ENCODE peak calls at places on chromosomes 11 and 22, in six cellular contexts. M, D, N, H, R and U are unnamed samples.
A peak's percentile ranks its signal among the peaks of the same experiment; 100 is the strongest.

GRCh38 chr22:50730941-50731661 is 6.9 kb upstream of the ACR start:
- DNase-seq in M (no peak), D (peak; percentile 37), N (no peak), H (no peak), R (peak; percentile 18), U (peak; percentile 4)

GRCh38 chr11:31958086-31958735 is 132.7 kb upstream of the RCN1 start:
- DNase-seq in M (peak; percentile 85), D (peak; percentile 77), N (peak; percentile 67), H (peak; percentile 56), R (no peak), U (peak; percentile 63)

GRCh38 chr11:66267379-66268209 is 845 bp upstream of the RAB1B start:
- DNase-seq in M (peak; percentile 92), D (peak; percentile 94), N (peak; percentile 85), H (peak; percentile 86), R (peak; percentile 92), U (peak; percentile 92)

GRCh38 chr11:59678118-59678812 is 9.4 kb upstream of the PATL1 start:
- DNase-seq in M (no peak), D (no peak), N (no peak), H (peak; percentile 37), R (no peak), U (no peak)

GRCh38 chr11:85575388-85575787 is 51.8 kb downstream of the DLG2 start:
- DNase-seq in M (no peak), D (no peak), N (no peak), H (no peak), R (no peak), U (no peak)

GRCh38 chr11:94832604-94833238 is 64.6 kb downstream of the AMOTL1 start:
- DNase-seq in M (no peak), D (no peak), N (no peak), H (no peak), R (no peak), U (no peak)

GRCh38 chr11:1451781-1452470 is 34.7 kb downstream of the MOB2 start:
- DNase-seq in M (no peak), D (no peak), N (no peak), H (no peak), R (no peak), U (no peak)

GRCh38 chr11:67265633-67266423 is 445 bp upstream of the GRK2 start:
- DNase-seq in M (peak; percentile 90), D (peak; percentile 92), N (peak; percentile 85), H (peak; percentile 57), R (peak; percentile 67), U (peak; percentile 76)

GRCh38 chr11:8363924-8364323 is 100.2 kb upstream of the LMO1 start:
- DNase-seq in M (no peak), D (no peak), N (no peak), H (no peak), R (no peak), U (no peak)

GRCh38 chr11:69644071-69644961 is 3.4 kb downstream of the CCND1 start:
- DNase-seq in M (no peak), D (peak; percentile 70), N (no peak), H (peak; percentile 85), R (no peak), U (no peak)

GRCh38 chr11:70490723-70491558 is 92.6 kb downstream of the CTTN start:
- DNase-seq in M (no peak), D (peak; percentile 24), N (no peak), H (no peak), R (no peak), U (no peak)

GRCh38 chr11:130409618-130410388 is 18.6 kb downstream of the ADAMTS8 start:
- DNase-seq in M (no peak), D (peak; percentile 39), N (no peak), H (no peak), R (no peak), U (no peak)

GRCh38 chr22:38981005-38981658 is 1.0 kb upstream of the APOBEC3B start:
- DNase-seq in M (peak; percentile 33), D (peak; percentile 48), N (no peak), H (peak; percentile 33), R (peak; percentile 55), U (peak; percentile 28)

GRCh38 chr22:18968011-18968749 is 32.1 kb upstream of the PRODH start:
- DNase-seq in M (peak; percentile 95), D (peak; percentile 61), N (no peak), H (peak; percentile 20), R (no peak), U (no peak)

GRCh38 chr11:76161261-76161961 is 44.9 kb downstream of the WNT11 start:
- DNase-seq in M (peak; percentile 34), D (no peak), N (no peak), H (peak; percentile 18), R (no peak), U (no peak)

GRCh38 chr11:15886866-15887265 is 469.5 kb downstream of the SOX6 start:
- DNase-seq in M (no peak), D (no peak), N (no peak), H (no peak), R (no peak), U (no peak)

GRCh38 chr22:31652911-31653684 is 8.9 kb downstream of the PISD start:
- DNase-seq in M (no peak), D (no peak), N (no peak), H (no peak), R (no peak), U (no peak)

GRCh38 chr11:11993814-11994213 is 14.6 kb downstream of the DKK3 start:
- DNase-seq in M (no peak), D (no peak), N (no peak), H (peak; percentile 96), R (no peak), U (no peak)

GRCh38 chr11:111602865-111603632 is 800 bp downstream of the SIK2 start:
- DNase-seq in M (no peak), D (no peak), N (no peak), H (peak; percentile 38), R (peak; percentile 23), U (no peak)

GRCh38 chr22:42848941-42849340 is 8.1 kb downstream of the ARFGAP3 start:
- DNase-seq in M (no peak), D (no peak), N (no peak), H (peak; percentile 59), R (no peak), U (no peak)

GRCh38 chr22:26367402-26368245 is 61.4 kb upstream of the ASPHD2 start:
- DNase-seq in M (peak; percentile 70), D (no peak), N (peak; percentile 64), H (peak; percentile 52), R (no peak), U (peak; percentile 63)

GRCh38 chr11:71140206-71140919 is 112.0 kb downstream of the SHANK2 start:
- DNase-seq in M (no peak), D (no peak), N (no peak), H (no peak), R (no peak), U (no peak)

GRCh38 chr11:3213659-3214419 is 4.8 kb downstream of the MRGPRG start:
- DNase-seq in M (no peak), D (peak; percentile 27), N (no peak), H (no peak), R (no peak), U (no peak)

GRCh38 chr11:118820412-118821357 is 29.7 kb upstream of the DDX6 start:
- DNase-seq in M (peak; percentile 3), D (peak; percentile 95), N (no peak), H (no peak), R (no peak), U (peak; percentile 56)

GRCh38 chr11:134539285-134539684 is 127.2 kb upstream of the B3GAT1 start:
- DNase-seq in M (no peak), D (peak; percentile 5), N (no peak), H (no peak), R (no peak), U (no peak)

GRCh38 chr22:48871176-48871840 is 956.4 kb downstream of the BRD1 start:
- DNase-seq in M (no peak), D (no peak), N (no peak), H (no peak), R (no peak), U (no peak)

GRCh38 chr11:65316311-65316978 is 1.8 kb downstream of the CDC42EP2 start:
- DNase-seq in M (peak; percentile 25), D (peak; percentile 86), N (no peak), H (peak; percentile 94), R (peak; percentile 72), U (no peak)

GRCh38 chr11:15629690-15630321 is 515.1 kb downstream of the INSC start:
- DNase-seq in M (peak; percentile 53), D (no peak), N (no peak), H (no peak), R (no peak), U (no peak)

GRCh38 chr11:80538040-80538439 is 1097.2 kb upstream of the TENM4 start:
- DNase-seq in M (no peak), D (no peak), N (no peak), H (no peak), R (no peak), U (no peak)

GRCh38 chr11:84819128-84819527 is 808.0 kb downstream of the DLG2 start:
- DNase-seq in M (no peak), D (no peak), N (no peak), H (peak; percentile 47), R (no peak), U (no peak)